ENCODE peak calls at places on chromosomes 16 and 17, in five cellular contexts. V, X, M, Y and W are unnamed samples.

GRCh38 chr17:81345211-81346089 is 49.8 kb upstream of the BAHCC1 start:
- DNase-seq in V (peak), X (peak), M (no peak), Y (peak), W (peak)

GRCh38 chr16:55406651-55407050 is 72.3 kb upstream of the MMP2 start:
- DNase-seq in V (no peak), X (no peak), M (no peak), Y (no peak), W (no peak)

GRCh38 chr16:4318171-4318910 is 2.5 kb downstream of the GLIS2 start:
- DNase-seq in V (peak), X (no peak), M (no peak), Y (no peak), W (no peak)

GRCh38 chr17:65797101-65797500 is 235.7 kb upstream of the AXIN2 start:
- DNase-seq in V (no peak), X (peak), M (no peak), Y (no peak), W (no peak)

GRCh38 chr16:69037373-69038160 is 67.9 kb upstream of the HAS3 start:
- DNase-seq in V (no peak), X (no peak), M (no peak), Y (no peak), W (no peak)

GRCh38 chr17:3843935-3844516 is 2.0 kb downstream of the NCBP3 start:
- DNase-seq in V (peak), X (peak), M (peak), Y (peak), W (peak)

GRCh38 chr17:17044846-17045561 is 2.7 kb downstream of the MPRIP start:
- DNase-seq in V (no peak), X (peak), M (no peak), Y (peak), W (peak)

GRCh38 chr17:80948091-80948960 is 43.3 kb upstream of the CHMP6 start:
- DNase-seq in V (no peak), X (no peak), M (no peak), Y (no peak), W (no peak)

GRCh38 chr16:65083181-65083845 is 38.5 kb downstream of the CDH11 start:
- DNase-seq in V (no peak), X (peak), M (no peak), Y (no peak), W (no peak)

GRCh38 chr16:9053006-9053601 is 38.3 kb upstream of the HAPSTR1 start:
- DNase-seq in V (peak), X (peak), M (peak), Y (no peak), W (peak)

GRCh38 chr17:64343833-64344637 is 46.6 kb downstream of the PECAM1 start:
- DNase-seq in V (peak), X (peak), M (no peak), Y (peak), W (no peak)

GRCh38 chr16:87465306-87465705 is 27.5 kb downstream of the ZCCHC14 start:
- DNase-seq in V (no peak), X (peak), M (no peak), Y (no peak), W (no peak)

GRCh38 chr16:23064642-23065041 is 84.6 kb downstream of the USP31 start:
- DNase-seq in V (no peak), X (no peak), M (no peak), Y (no peak), W (no peak)

GRCh38 chr16:87499189-87499486 is 6.3 kb upstream of the ZCCHC14 start:
- DNase-seq in V (no peak), X (peak), M (no peak), Y (no peak), W (no peak)

GRCh38 chr17:80773243-80773991 is 218.2 kb upstream of the CHMP6 start:
- DNase-seq in V (peak), X (peak), M (no peak), Y (no peak), W (peak)

GRCh38 chr17:694239-694638 is 20.4 kb downstream of the VPS53 start:
- DNase-seq in V (no peak), X (peak), M (no peak), Y (no peak), W (no peak)

GRCh38 chr17:42436401-42436800 is 13.3 kb upstream of the CAVIN1 start:
- DNase-seq in V (no peak), X (peak), M (no peak), Y (no peak), W (no peak)

GRCh38 chr17:29155235-29155965 is 24.8 kb downstream of the MYO18A start:
- DNase-seq in V (no peak), X (peak), M (peak), Y (peak), W (no peak)

GRCh38 chr16:54424043-54424451 is 137.5 kb upstream of the IRX3 start:
- DNase-seq in V (no peak), X (peak), M (no peak), Y (no peak), W (no peak)

GRCh38 chr16:69166946-69167930 is 19.7 kb upstream of the SNTB2 start:
- DNase-seq in V (no peak), X (peak), M (no peak), Y (no peak), W (no peak)

GRCh38 chr17:28967240-28968135 is 16.2 kb upstream of the PHF12 start:
- DNase-seq in V (peak), X (no peak), M (no peak), Y (no peak), W (peak)

GRCh38 chr17:310111-311010 is 42.2 kb downstream of the RPH3AL start:
- DNase-seq in V (peak), X (no peak), M (no peak), Y (no peak), W (no peak)

GRCh38 chr16:54936086-54936978 is 5.7 kb downstream of the IRX5 start:
- DNase-seq in V (peak), X (peak), M (no peak), Y (no peak), W (no peak)

GRCh38 chr16:15879255-15879804 is 9.1 kb downstream of the CEP20 start:
- DNase-seq in V (no peak), X (peak), M (no peak), Y (no peak), W (no peak)

GRCh38 chr17:20077978-20078674 is 69.0 kb downstream of the SPECC1 start:
- DNase-seq in V (no peak), X (no peak), M (no peak), Y (no peak), W (no peak)

GRCh38 chr17:7478276-7479138 is 924 bp downstream of the ZBTB4 start:
- DNase-seq in V (peak), X (peak), M (no peak), Y (no peak), W (no peak)

GRCh38 chr17:78678711-78679110 is 101.5 kb upstream of the DNAH17 start:
- DNase-seq in V (no peak), X (no peak), M (no peak), Y (no peak), W (no peak)

GRCh38 chr17:9802701-9803100 is 11.3 kb upstream of the DHRS7C start:
- DNase-seq in V (no peak), X (no peak), M (no peak), Y (no peak), W (no peak)

GRCh38 chr17:78537217-78537860 is 39.9 kb downstream of the DNAH17 start:
- DNase-seq in V (no peak), X (no peak), M (no peak), Y (no peak), W (no peak)

GRCh38 chr17:19316756-19317358 is 45.7 kb downstream of the B9D1 start:
- DNase-seq in V (no peak), X (no peak), M (no peak), Y (no peak), W (no peak)

GRCh38 chr17:31291820-31292219 is 5.2 kb downstream of the OMG start:
- DNase-seq in V (no peak), X (no peak), M (no peak), Y (no peak), W (no peak)

GRCh38 chr16:88202207-88202745 is 180.5 kb upstream of the ZNF469 start:
- DNase-seq in V (no peak), X (no peak), M (no peak), Y (no peak), W (no peak)

GRCh38 chr16:22969567-22969966 is 155.6 kb downstream of the HS3ST2 start:
- DNase-seq in V (no peak), X (no peak), M (no peak), Y (no peak), W (no peak)

GRCh38 chr16:88065747-88066142 is 114.5 kb downstream of the BANP start:
- DNase-seq in V (no peak), X (no peak), M (no peak), Y (no peak), W (no peak)

GRCh38 chr17:21007646-21008045 is 35.2 kb downstream of the USP22 start:
- DNase-seq in V (no peak), X (no peak), M (no peak), Y (no peak), W (no peak)

GRCh38 chr16:4371481-4372314 is at the start of gene VASN:
- DNase-seq in V (peak), X (peak), M (peak), Y (no peak), W (peak)

GRCh38 chr17:19250421-19251141 is 13.4 kb downstream of the EPN2 start:
- DNase-seq in V (no peak), X (peak), M (no peak), Y (no peak), W (no peak)

GRCh38 chr17:27984816-27985215 is 57.7 kb upstream of the NLK start:
- DNase-seq in V (no peak), X (no peak), M (no peak), Y (no peak), W (no peak)

GRCh38 chr17:73985466-73986015 is 217.9 kb upstream of the RPL38 start:
- DNase-seq in V (no peak), X (no peak), M (no peak), Y (no peak), W (no peak)

GRCh38 chr17:77254961-77255741 is 114.4 kb downstream of the SEC14L1 start:
- DNase-seq in V (peak), X (peak), M (peak), Y (no peak), W (no peak)

DNA sequence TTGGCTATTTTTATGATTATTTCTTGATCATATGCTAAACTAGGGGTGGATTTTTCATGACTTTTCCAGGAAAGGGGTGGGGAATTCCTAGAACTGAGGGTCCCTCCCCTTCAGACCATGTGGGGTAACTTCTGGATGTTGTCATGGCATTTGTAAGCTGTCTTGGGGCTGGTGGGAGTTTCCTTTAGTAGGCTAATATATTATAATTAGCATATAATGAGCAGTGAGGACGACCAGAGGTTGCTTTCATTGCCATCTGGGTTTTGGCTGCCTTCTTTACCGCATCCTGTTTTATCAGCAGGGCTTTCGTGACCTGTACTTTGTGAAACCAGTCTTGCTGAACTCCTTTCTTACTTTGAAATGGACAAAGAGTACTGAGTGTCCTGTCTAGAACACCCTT is 40.4 kb upstream of the ABCA5 start:
- DNase-seq in V (no peak), X (no peak), M (no peak), Y (peak), W (no peak)
- H3K4me2 ChIP-seq in V (no peak), X (no peak), M (no peak), Y (peak), W (no peak)

GRCh38 chr16:7853197-7853596 is 520.6 kb downstream of the RBFOX1 start:
- DNase-seq in V (no peak), X (no peak), M (no peak), Y (no peak), W (no peak)

DNA sequence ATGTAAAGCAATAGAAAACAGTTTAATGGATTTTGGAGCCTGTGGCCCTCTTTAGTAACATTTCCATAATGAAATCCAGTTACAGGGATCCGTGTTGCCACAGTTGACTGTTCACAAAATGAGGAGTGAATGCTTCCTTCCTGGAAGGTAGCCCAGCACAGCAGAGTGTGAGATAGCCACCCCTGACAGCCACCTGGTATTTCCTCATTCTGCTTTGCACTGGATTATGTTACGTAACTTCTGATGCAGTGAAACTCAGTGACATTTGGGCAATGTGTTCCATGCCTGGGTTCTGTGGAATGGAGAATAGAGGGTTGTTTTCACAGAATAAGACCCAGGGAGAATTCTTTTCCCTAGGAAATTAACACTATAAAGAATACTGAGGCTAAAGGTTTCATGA is 517.2 kb downstream of the RBFOX1 start:
- DNase-seq in V (no peak), X (no peak), M (no peak), Y (no peak), W (no peak)
- TF ChIP-seq EZH2phosphoT487 in V (no peak), X (no peak), M (no peak), Y (no peak), W (no peak)

GRCh38 chr16:56405977-56406376 is 19.4 kb downstream of the AMFR start:
- DNase-seq in V (no peak), X (no peak), M (no peak), Y (no peak), W (no peak)

GRCh38 chr16:56411624-56412023 is 13.7 kb downstream of the AMFR start:
- DNase-seq in V (no peak), X (no peak), M (no peak), Y (no peak), W (no peak)

GRCh38 chr16:56409195-56409594 is 16.1 kb downstream of the AMFR start:
- DNase-seq in V (no peak), X (peak), M (no peak), Y (no peak), W (no peak)

GRCh38 chr16:56411123-56411522 is 14.2 kb downstream of the AMFR start:
- DNase-seq in V (no peak), X (no peak), M (no peak), Y (no peak), W (no peak)

GRCh38 chr16:56408379-56409098 is 16.8 kb downstream of the AMFR start:
- DNase-seq in V (no peak), X (no peak), M (no peak), Y (no peak), W (no peak)
- H3K4me2 ChIP-seq in V (no peak), X (no peak), M (no peak), Y (no peak), W (no peak)

GRCh38 chr16:53207810-53208752 is 153.3 kb downstream of the CHD9 start:
- DNase-seq in V (peak), X (peak), M (peak), Y (no peak), W (peak)
- TF ChIP-seq EZH2phosphoT487 in V (no peak), X (no peak), M (no peak), Y (no peak), W (no peak)

DNA sequence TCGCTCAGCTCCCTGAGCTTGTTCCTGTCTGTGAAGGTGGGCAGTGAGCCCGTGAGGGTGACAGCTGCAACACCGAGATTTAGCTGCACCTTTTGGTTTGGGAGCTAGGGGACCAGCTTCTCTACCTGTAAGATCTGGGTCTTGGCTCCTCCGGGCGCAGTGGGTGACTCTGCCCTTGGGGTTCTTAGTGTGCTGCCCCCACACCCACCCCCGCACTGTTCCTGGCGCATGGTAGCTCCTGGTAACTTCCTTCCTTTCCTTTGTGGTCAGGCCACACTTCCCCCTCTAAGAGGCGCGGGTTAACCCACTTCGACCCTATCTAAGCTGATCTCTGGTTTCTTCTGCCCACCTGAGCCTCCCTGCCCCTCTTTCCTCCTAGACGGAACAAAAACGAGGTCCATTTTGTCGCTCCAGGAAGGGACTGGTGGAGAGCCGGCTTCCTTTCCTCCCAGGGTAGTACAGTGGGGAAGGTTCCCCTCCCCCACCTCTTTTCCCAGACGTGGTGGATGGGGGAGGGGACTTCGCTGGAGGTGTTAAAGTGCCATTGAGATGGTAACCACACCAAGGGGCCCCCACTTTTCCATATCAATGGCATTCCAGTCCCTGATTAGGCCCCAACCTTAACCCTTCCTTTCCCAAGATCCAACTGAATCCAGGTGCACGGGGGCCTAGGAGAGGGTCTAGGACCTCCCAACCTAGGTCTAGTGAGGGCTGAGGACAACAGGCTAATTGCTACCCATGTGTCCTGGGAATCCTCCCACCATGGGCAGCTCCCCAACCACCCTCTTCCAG is 4.6 kb upstream of the CLDN9 start:
- DNase-seq in V (peak), X (no peak), M (no peak), Y (no peak), W (peak)
- H3K4me2 ChIP-seq in V (peak), X (no peak), M (peak), Y (no peak), W (peak)

GRCh38 chr16:50593410-50594139 is 45.4 kb downstream of the NKD1 start:
- DNase-seq in V (peak), X (no peak), M (no peak), Y (no peak), W (no peak)
- TF ChIP-seq EZH2phosphoT487 in V (no peak), X (no peak), M (no peak), Y (no peak), W (no peak)

GRCh38 chr17:75102385-75102821 is 7.4 kb upstream of the ARMC7 start:
- DNase-seq in V (no peak), X (no peak), M (no peak), Y (no peak), W (peak)
- H3K4me2 ChIP-seq in V (no peak), X (no peak), M (no peak), Y (no peak), W (peak)

GRCh38 chr17:50206604-50207293 is 5.3 kb upstream of the COL1A1 start:
- DNase-seq in V (peak), X (peak), M (no peak), Y (no peak), W (no peak)
- TF ChIP-seq EZH2phosphoT487 in V (no peak), X (no peak), M (no peak), Y (no peak), W (no peak)

DNA sequence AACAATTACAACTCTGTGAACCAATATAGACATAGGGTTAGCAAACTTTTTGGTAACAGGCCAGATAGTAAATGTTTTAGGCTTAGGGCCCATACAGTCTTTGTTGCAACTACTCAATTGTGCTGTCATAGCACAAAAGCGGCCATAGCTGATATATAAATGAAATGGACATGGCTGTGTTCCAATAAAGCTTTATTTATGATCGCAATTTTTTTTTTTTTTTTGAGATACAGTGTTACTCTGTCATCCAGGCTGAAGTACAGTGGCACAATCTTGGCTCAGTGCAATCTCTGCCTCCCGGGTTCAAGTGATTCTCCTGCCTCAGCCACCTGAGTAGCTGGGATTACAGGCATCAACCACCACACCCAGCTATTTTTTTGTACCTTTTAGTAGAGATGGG is 16.4 kb downstream of the XYLT1 start:
- DNase-seq in V (no peak), X (no peak), M (no peak), Y (no peak), W (no peak)
- H3K4me2 ChIP-seq in V (no peak), X (no peak), M (no peak), Y (no peak), W (peak)